ENCODE peak calls at places on chromosome 22, in five cellular contexts. One of them, this sample, is unnamed.

GRCh38 chr22:21092797-21093554 is 47.2 kb downstream of the LRRC74B start:
- DNase-seq in endothelial cell: no peak
- DNase-seq in Ammon's horn: no peak
- DNase-seq in myocyte: no peak
- DNase-seq in stimulated activated CD8-positive, alpha-beta memory T cell treated with anti-CD3 and anti-CD28 coated beads, Interleukin-2, amount 100 ng/mL, for 1 hour: no peak
- DNase-seq in this sample: no peak

GRCh38 chr22:42955087-42955630 is 59.8 kb downstream of the PACSIN2 start:
- DNase-seq in myocyte: no peak
- DNase-seq in stimulated activated CD8-positive, alpha-beta memory T cell treated with anti-CD3 and anti-CD28 coated beads, Interleukin-2, amount 100 ng/mL, for 1 hour: no peak
- DNase-seq in Ammon's horn: no peak
- DNase-seq in endothelial cell: no peak
- DNase-seq in this sample: no peak

GRCh38 chr22:50544746-50545253 is 899 bp upstream of the KLHDC7B start:
- DNase-seq in myocyte: no peak
- DNase-seq in Ammon's horn: no peak
- DNase-seq in stimulated activated CD8-positive, alpha-beta memory T cell treated with anti-CD3 and anti-CD28 coated beads, Interleukin-2, amount 100 ng/mL, for 1 hour: no peak
- DNase-seq in endothelial cell: no peak
- DNase-seq in this sample: no peak

GRCh38 chr22:36252754-36253522 is at the start of gene APOL1:
- DNase-seq in myocyte: no peak
- DNase-seq in stimulated activated CD8-positive, alpha-beta memory T cell treated with anti-CD3 and anti-CD28 coated beads, Interleukin-2, amount 100 ng/mL, for 1 hour: no peak
- DNase-seq in Ammon's horn: peak
- DNase-seq in endothelial cell: no peak
- DNase-seq in this sample: peak

GRCh38 chr22:35752833-35753189 is 35.1 kb downstream of the APOL5 start:
- DNase-seq in myocyte: no peak
- DNase-seq in endothelial cell: no peak
- DNase-seq in Ammon's horn: no peak
- DNase-seq in stimulated activated CD8-positive, alpha-beta memory T cell treated with anti-CD3 and anti-CD28 coated beads, Interleukin-2, amount 100 ng/mL, for 1 hour: no peak
- DNase-seq in this sample: no peak

GRCh38 chr22:33083212-33083611 is 25.0 kb upstream of the SYN3 start:
- DNase-seq in endothelial cell: no peak
- DNase-seq in stimulated activated CD8-positive, alpha-beta memory T cell treated with anti-CD3 and anti-CD28 coated beads, Interleukin-2, amount 100 ng/mL, for 1 hour: no peak
- DNase-seq in Ammon's horn: no peak
- DNase-seq in myocyte: no peak
- DNase-seq in this sample: no peak

GRCh38 chr22:45496451-45496941 is 6.2 kb upstream of the FBLN1 start:
- DNase-seq in Ammon's horn: no peak
- DNase-seq in myocyte: no peak
- DNase-seq in endothelial cell: no peak
- DNase-seq in stimulated activated CD8-positive, alpha-beta memory T cell treated with anti-CD3 and anti-CD28 coated beads, Interleukin-2, amount 100 ng/mL, for 1 hour: no peak
- DNase-seq in this sample: no peak

GRCh38 chr22:47293368-47294221 is 531.1 kb downstream of the TBC1D22A start:
- DNase-seq in stimulated activated CD8-positive, alpha-beta memory T cell treated with anti-CD3 and anti-CD28 coated beads, Interleukin-2, amount 100 ng/mL, for 1 hour: no peak
- DNase-seq in Ammon's horn: no peak
- DNase-seq in endothelial cell: no peak
- DNase-seq in myocyte: no peak
- DNase-seq in this sample: no peak

GRCh38 chr22:26512149-26512793 is at the start of gene TFIP11:
- DNase-seq in stimulated activated CD8-positive, alpha-beta memory T cell treated with anti-CD3 and anti-CD28 coated beads, Interleukin-2, amount 100 ng/mL, for 1 hour: peak
- DNase-seq in myocyte: peak
- DNase-seq in endothelial cell: peak
- DNase-seq in Ammon's horn: peak
- DNase-seq in this sample: peak

GRCh38 chr22:45278125-45278524 is 6.6 kb upstream of the UPK3A start:
- DNase-seq in endothelial cell: no peak
- DNase-seq in myocyte: no peak
- DNase-seq in stimulated activated CD8-positive, alpha-beta memory T cell treated with anti-CD3 and anti-CD28 coated beads, Interleukin-2, amount 100 ng/mL, for 1 hour: no peak
- DNase-seq in Ammon's horn: no peak
- DNase-seq in this sample: no peak

GRCh38 chr22:42389137-42389536 is 43.1 kb downstream of the NFAM1 start:
- DNase-seq in Ammon's horn: no peak
- DNase-seq in stimulated activated CD8-positive, alpha-beta memory T cell treated with anti-CD3 and anti-CD28 coated beads, Interleukin-2, amount 100 ng/mL, for 1 hour: no peak
- DNase-seq in myocyte: no peak
- DNase-seq in endothelial cell: no peak
- DNase-seq in this sample: no peak

GRCh38 chr22:42493393-42493792 is 26.2 kb downstream of the RRP7A start:
- DNase-seq in Ammon's horn: no peak
- DNase-seq in stimulated activated CD8-positive, alpha-beta memory T cell treated with anti-CD3 and anti-CD28 coated beads, Interleukin-2, amount 100 ng/mL, for 1 hour: no peak
- DNase-seq in endothelial cell: no peak
- DNase-seq in myocyte: no peak
- DNase-seq in this sample: no peak

GRCh38 chr22:25898707-25899365 is 156.8 kb downstream of the MYO18B start:
- DNase-seq in myocyte: no peak
- DNase-seq in stimulated activated CD8-positive, alpha-beta memory T cell treated with anti-CD3 and anti-CD28 coated beads, Interleukin-2, amount 100 ng/mL, for 1 hour: no peak
- DNase-seq in Ammon's horn: no peak
- DNase-seq in endothelial cell: peak
- DNase-seq in this sample: peak

GRCh38 chr22:25689631-25690030 is 52.4 kb upstream of the MYO18B start:
- DNase-seq in Ammon's horn: no peak
- DNase-seq in endothelial cell: no peak
- DNase-seq in stimulated activated CD8-positive, alpha-beta memory T cell treated with anti-CD3 and anti-CD28 coated beads, Interleukin-2, amount 100 ng/mL, for 1 hour: no peak
- DNase-seq in myocyte: no peak
- DNase-seq in this sample: no peak

GRCh38 chr22:30488121-30488520 is 16.3 kb upstream of the SEC14L3 start:
- DNase-seq in stimulated activated CD8-positive, alpha-beta memory T cell treated with anti-CD3 and anti-CD28 coated beads, Interleukin-2, amount 100 ng/mL, for 1 hour: no peak
- DNase-seq in myocyte: no peak
- DNase-seq in endothelial cell: no peak
- DNase-seq in Ammon's horn: no peak
- DNase-seq in this sample: no peak

GRCh38 chr22:31120230-31120629 is 2.5 kb upstream of the INPP5J start:
- DNase-seq in stimulated activated CD8-positive, alpha-beta memory T cell treated with anti-CD3 and anti-CD28 coated beads, Interleukin-2, amount 100 ng/mL, for 1 hour: no peak
- DNase-seq in Ammon's horn: no peak
- DNase-seq in myocyte: peak
- DNase-seq in endothelial cell: no peak
- DNase-seq in this sample: no peak

GRCh38 chr22:35335936-35336781 is 36.5 kb downstream of the TOM1 start:
- DNase-seq in stimulated activated CD8-positive, alpha-beta memory T cell treated with anti-CD3 and anti-CD28 coated beads, Interleukin-2, amount 100 ng/mL, for 1 hour: no peak
- DNase-seq in myocyte: no peak
- DNase-seq in endothelial cell: no peak
- DNase-seq in Ammon's horn: no peak
- DNase-seq in this sample: no peak

GRCh38 chr22:19120829-19121630 is 1.2 kb downstream of the DGCR2 start:
- DNase-seq in endothelial cell: no peak
- DNase-seq in Ammon's horn: no peak
- DNase-seq in stimulated activated CD8-positive, alpha-beta memory T cell treated with anti-CD3 and anti-CD28 coated beads, Interleukin-2, amount 100 ng/mL, for 1 hour: no peak
- DNase-seq in myocyte: peak
- DNase-seq in this sample: no peak

GRCh38 chr22:24995649-24996180 is 43.2 kb downstream of the KIAA1671 start:
- DNase-seq in myocyte: peak
- DNase-seq in Ammon's horn: no peak
- DNase-seq in endothelial cell: no peak
- DNase-seq in stimulated activated CD8-positive, alpha-beta memory T cell treated with anti-CD3 and anti-CD28 coated beads, Interleukin-2, amount 100 ng/mL, for 1 hour: no peak
- DNase-seq in this sample: no peak

GRCh38 chr22:37457093-37457893 is 28.9 kb downstream of the MFNG start:
- DNase-seq in myocyte: peak
- DNase-seq in Ammon's horn: peak
- DNase-seq in stimulated activated CD8-positive, alpha-beta memory T cell treated with anti-CD3 and anti-CD28 coated beads, Interleukin-2, amount 100 ng/mL, for 1 hour: peak
- DNase-seq in endothelial cell: peak
- DNase-seq in this sample: peak

GRCh38 chr22:44139773-44140172 is 41.0 kb upstream of the PARVG start:
- DNase-seq in stimulated activated CD8-positive, alpha-beta memory T cell treated with anti-CD3 and anti-CD28 coated beads, Interleukin-2, amount 100 ng/mL, for 1 hour: no peak
- DNase-seq in myocyte: no peak
- DNase-seq in endothelial cell: no peak
- DNase-seq in Ammon's horn: no peak
- DNase-seq in this sample: no peak

GRCh38 chr22:26887456-26887855 is 230.1 kb downstream of the MIAT start:
- DNase-seq in myocyte: peak
- DNase-seq in stimulated activated CD8-positive, alpha-beta memory T cell treated with anti-CD3 and anti-CD28 coated beads, Interleukin-2, amount 100 ng/mL, for 1 hour: no peak
- DNase-seq in Ammon's horn: no peak
- DNase-seq in endothelial cell: no peak
- DNase-seq in this sample: no peak

GRCh38 chr22:33380789-33381530 is 322.8 kb upstream of the SYN3 start:
- DNase-seq in myocyte: peak
- DNase-seq in stimulated activated CD8-positive, alpha-beta memory T cell treated with anti-CD3 and anti-CD28 coated beads, Interleukin-2, amount 100 ng/mL, for 1 hour: no peak
- DNase-seq in Ammon's horn: no peak
- DNase-seq in endothelial cell: no peak
- DNase-seq in this sample: no peak

GRCh38 chr22:40345801-40346177 is 511 bp upstream of the ADSL start:
- DNase-seq in endothelial cell: no peak
- DNase-seq in stimulated activated CD8-positive, alpha-beta memory T cell treated with anti-CD3 and anti-CD28 coated beads, Interleukin-2, amount 100 ng/mL, for 1 hour: peak
- DNase-seq in myocyte: no peak
- DNase-seq in Ammon's horn: no peak
- DNase-seq in this sample: no peak